ENCODE peak calls at places on chromosomes 16 and 17, in five cellular contexts. One of them, this sample, is unnamed.

GRCh38 chr16:64738321-64738960 is 383.4 kb downstream of the CDH11 start:
- DNase-seq in brain microvascular endothelial cell: peak
- DNase-seq in activated CD4-positive, alpha-beta T cell treated with anti-CD3 and anti-CD28 coated beads for 24 hours: no peak
- DNase-seq in lung microvascular endothelial cell: no peak
- DNase-seq in activated T-helper 1 cell treated with anti-CD3 and anti-CD28 coated beads, Interleukin-12 subunit alpha, Interleukin-12 subunit beta, Interleukin-2, Interleukin-4 antibody, amounts not matched to agents 30 ng/mL and 10 ng/mL and 1 ng/mL, durations not matched to agents 14 hours and 24 hours and 36 hours: no peak
- DNase-seq in this sample: no peak

GRCh38 chr16:75112281-75113045 is 4.1 kb downstream of the LDHD start:
- DNase-seq in lung microvascular endothelial cell: no peak
- DNase-seq in activated T-helper 1 cell treated with anti-CD3 and anti-CD28 coated beads, Interleukin-12 subunit alpha, Interleukin-12 subunit beta, Interleukin-2, Interleukin-4 antibody, amounts not matched to agents 30 ng/mL and 10 ng/mL and 1 ng/mL, durations not matched to agents 14 hours and 24 hours and 36 hours: no peak
- DNase-seq in activated CD4-positive, alpha-beta T cell treated with anti-CD3 and anti-CD28 coated beads for 24 hours: no peak
- DNase-seq in brain microvascular endothelial cell: no peak
- DNase-seq in this sample: no peak

GRCh38 chr16:24993722-24994686 is 21.2 kb downstream of the ARHGAP17 start:
- DNase-seq in brain microvascular endothelial cell: peak
- DNase-seq in lung microvascular endothelial cell: no peak
- DNase-seq in activated CD4-positive, alpha-beta T cell treated with anti-CD3 and anti-CD28 coated beads for 24 hours: no peak
- DNase-seq in activated T-helper 1 cell treated with anti-CD3 and anti-CD28 coated beads, Interleukin-12 subunit alpha, Interleukin-12 subunit beta, Interleukin-2, Interleukin-4 antibody, amounts not matched to agents 30 ng/mL and 10 ng/mL and 1 ng/mL, durations not matched to agents 14 hours and 24 hours and 36 hours: no peak
- DNase-seq in this sample: no peak

GRCh38 chr16:5604770-5605169 is 507.2 kb upstream of the EEF2KMT start:
- DNase-seq in activated T-helper 1 cell treated with anti-CD3 and anti-CD28 coated beads, Interleukin-12 subunit alpha, Interleukin-12 subunit beta, Interleukin-2, Interleukin-4 antibody, amounts not matched to agents 30 ng/mL and 10 ng/mL and 1 ng/mL, durations not matched to agents 14 hours and 24 hours and 36 hours: no peak
- DNase-seq in brain microvascular endothelial cell: no peak
- DNase-seq in lung microvascular endothelial cell: no peak
- DNase-seq in activated CD4-positive, alpha-beta T cell treated with anti-CD3 and anti-CD28 coated beads for 24 hours: no peak
- DNase-seq in this sample: no peak

GRCh38 chr16:8182761-8183160 is 407.6 kb downstream of the TMEM114 start:
- DNase-seq in activated CD4-positive, alpha-beta T cell treated with anti-CD3 and anti-CD28 coated beads for 24 hours: no peak
- DNase-seq in lung microvascular endothelial cell: no peak
- DNase-seq in activated T-helper 1 cell treated with anti-CD3 and anti-CD28 coated beads, Interleukin-12 subunit alpha, Interleukin-12 subunit beta, Interleukin-2, Interleukin-4 antibody, amounts not matched to agents 30 ng/mL and 10 ng/mL and 1 ng/mL, durations not matched to agents 14 hours and 24 hours and 36 hours: no peak
- DNase-seq in brain microvascular endothelial cell: no peak
- DNase-seq in this sample: no peak

GRCh38 chr16:14608111-14608566 is 21.9 kb downstream of the PARN start:
- DNase-seq in lung microvascular endothelial cell: no peak
- DNase-seq in activated CD4-positive, alpha-beta T cell treated with anti-CD3 and anti-CD28 coated beads for 24 hours: no peak
- DNase-seq in brain microvascular endothelial cell: no peak
- DNase-seq in activated T-helper 1 cell treated with anti-CD3 and anti-CD28 coated beads, Interleukin-12 subunit alpha, Interleukin-12 subunit beta, Interleukin-2, Interleukin-4 antibody, amounts not matched to agents 30 ng/mL and 10 ng/mL and 1 ng/mL, durations not matched to agents 14 hours and 24 hours and 36 hours: no peak
- DNase-seq in this sample: no peak

GRCh38 chr17:56700919-56701420 is 107.5 kb downstream of the NOG start:
- DNase-seq in activated CD4-positive, alpha-beta T cell treated with anti-CD3 and anti-CD28 coated beads for 24 hours: no peak
- DNase-seq in brain microvascular endothelial cell: no peak
- DNase-seq in lung microvascular endothelial cell: no peak
- DNase-seq in activated T-helper 1 cell treated with anti-CD3 and anti-CD28 coated beads, Interleukin-12 subunit alpha, Interleukin-12 subunit beta, Interleukin-2, Interleukin-4 antibody, amounts not matched to agents 30 ng/mL and 10 ng/mL and 1 ng/mL, durations not matched to agents 14 hours and 24 hours and 36 hours: no peak
- DNase-seq in this sample: no peak

GRCh38 chr17:82463881-82464566 is 5.5 kb downstream of the NARF start:
- DNase-seq in lung microvascular endothelial cell: peak
- DNase-seq in activated CD4-positive, alpha-beta T cell treated with anti-CD3 and anti-CD28 coated beads for 24 hours: no peak
- DNase-seq in brain microvascular endothelial cell: no peak
- DNase-seq in activated T-helper 1 cell treated with anti-CD3 and anti-CD28 coated beads, Interleukin-12 subunit alpha, Interleukin-12 subunit beta, Interleukin-2, Interleukin-4 antibody, amounts not matched to agents 30 ng/mL and 10 ng/mL and 1 ng/mL, durations not matched to agents 14 hours and 24 hours and 36 hours: no peak
- DNase-seq in this sample: no peak

GRCh38 chr17:65572581-65573282 is 11.3 kb upstream of the AXIN2 start:
- DNase-seq in activated CD4-positive, alpha-beta T cell treated with anti-CD3 and anti-CD28 coated beads for 24 hours: no peak
- DNase-seq in activated T-helper 1 cell treated with anti-CD3 and anti-CD28 coated beads, Interleukin-12 subunit alpha, Interleukin-12 subunit beta, Interleukin-2, Interleukin-4 antibody, amounts not matched to agents 30 ng/mL and 10 ng/mL and 1 ng/mL, durations not matched to agents 14 hours and 24 hours and 36 hours: no peak
- DNase-seq in brain microvascular endothelial cell: no peak
- DNase-seq in lung microvascular endothelial cell: no peak
- DNase-seq in this sample: no peak

GRCh38 chr17:57747221-57748017 is 2.3 kb upstream of the CCDC182 start:
- DNase-seq in brain microvascular endothelial cell: peak
- DNase-seq in activated CD4-positive, alpha-beta T cell treated with anti-CD3 and anti-CD28 coated beads for 24 hours: no peak
- DNase-seq in activated T-helper 1 cell treated with anti-CD3 and anti-CD28 coated beads, Interleukin-12 subunit alpha, Interleukin-12 subunit beta, Interleukin-2, Interleukin-4 antibody, amounts not matched to agents 30 ng/mL and 10 ng/mL and 1 ng/mL, durations not matched to agents 14 hours and 24 hours and 36 hours: peak
- DNase-seq in lung microvascular endothelial cell: peak
- DNase-seq in this sample: no peak

GRCh38 chr17:27318228-27318627 is 24.3 kb downstream of the WSB1 start:
- DNase-seq in brain microvascular endothelial cell: no peak
- DNase-seq in lung microvascular endothelial cell: peak
- DNase-seq in activated T-helper 1 cell treated with anti-CD3 and anti-CD28 coated beads, Interleukin-12 subunit alpha, Interleukin-12 subunit beta, Interleukin-2, Interleukin-4 antibody, amounts not matched to agents 30 ng/mL and 10 ng/mL and 1 ng/mL, durations not matched to agents 14 hours and 24 hours and 36 hours: no peak
- DNase-seq in activated CD4-positive, alpha-beta T cell treated with anti-CD3 and anti-CD28 coated beads for 24 hours: no peak
- DNase-seq in this sample: no peak

GRCh38 chr16:51085271-51085670 is 65.8 kb downstream of the SALL1 start:
- DNase-seq in lung microvascular endothelial cell: no peak
- DNase-seq in activated CD4-positive, alpha-beta T cell treated with anti-CD3 and anti-CD28 coated beads for 24 hours: no peak
- DNase-seq in brain microvascular endothelial cell: no peak
- DNase-seq in activated T-helper 1 cell treated with anti-CD3 and anti-CD28 coated beads, Interleukin-12 subunit alpha, Interleukin-12 subunit beta, Interleukin-2, Interleukin-4 antibody, amounts not matched to agents 30 ng/mL and 10 ng/mL and 1 ng/mL, durations not matched to agents 14 hours and 24 hours and 36 hours: no peak
- DNase-seq in this sample: no peak

GRCh38 chr16:57966133-57966805 is 4.7 kb downstream of the CNGB1 start:
- DNase-seq in activated T-helper 1 cell treated with anti-CD3 and anti-CD28 coated beads, Interleukin-12 subunit alpha, Interleukin-12 subunit beta, Interleukin-2, Interleukin-4 antibody, amounts not matched to agents 30 ng/mL and 10 ng/mL and 1 ng/mL, durations not matched to agents 14 hours and 24 hours and 36 hours: no peak
- DNase-seq in brain microvascular endothelial cell: no peak
- DNase-seq in activated CD4-positive, alpha-beta T cell treated with anti-CD3 and anti-CD28 coated beads for 24 hours: no peak
- DNase-seq in lung microvascular endothelial cell: no peak
- DNase-seq in this sample: no peak

GRCh38 chr17:43673516-43674323 is 12.0 kb upstream of the MEOX1 start:
- DNase-seq in lung microvascular endothelial cell: peak
- DNase-seq in activated CD4-positive, alpha-beta T cell treated with anti-CD3 and anti-CD28 coated beads for 24 hours: peak
- DNase-seq in activated T-helper 1 cell treated with anti-CD3 and anti-CD28 coated beads, Interleukin-12 subunit alpha, Interleukin-12 subunit beta, Interleukin-2, Interleukin-4 antibody, amounts not matched to agents 30 ng/mL and 10 ng/mL and 1 ng/mL, durations not matched to agents 14 hours and 24 hours and 36 hours: peak
- DNase-seq in brain microvascular endothelial cell: peak
- DNase-seq in this sample: no peak

GRCh38 chr17:69388791-69389442 is 25.6 kb upstream of the MAP2K6 start:
- DNase-seq in lung microvascular endothelial cell: no peak
- DNase-seq in activated T-helper 1 cell treated with anti-CD3 and anti-CD28 coated beads, Interleukin-12 subunit alpha, Interleukin-12 subunit beta, Interleukin-2, Interleukin-4 antibody, amounts not matched to agents 30 ng/mL and 10 ng/mL and 1 ng/mL, durations not matched to agents 14 hours and 24 hours and 36 hours: no peak
- DNase-seq in brain microvascular endothelial cell: no peak
- DNase-seq in activated CD4-positive, alpha-beta T cell treated with anti-CD3 and anti-CD28 coated beads for 24 hours: no peak
- DNase-seq in this sample: no peak

GRCh38 chr16:79264237-79265104 is 336.1 kb downstream of the MAF start:
- DNase-seq in lung microvascular endothelial cell: no peak
- DNase-seq in activated CD4-positive, alpha-beta T cell treated with anti-CD3 and anti-CD28 coated beads for 24 hours: no peak
- DNase-seq in activated T-helper 1 cell treated with anti-CD3 and anti-CD28 coated beads, Interleukin-12 subunit alpha, Interleukin-12 subunit beta, Interleukin-2, Interleukin-4 antibody, amounts not matched to agents 30 ng/mL and 10 ng/mL and 1 ng/mL, durations not matched to agents 14 hours and 24 hours and 36 hours: no peak
- DNase-seq in brain microvascular endothelial cell: no peak
- DNase-seq in this sample: no peak

GRCh38 chr17:67011527-67012175 is 32.7 kb upstream of the CACNG1 start:
- DNase-seq in lung microvascular endothelial cell: no peak
- DNase-seq in activated T-helper 1 cell treated with anti-CD3 and anti-CD28 coated beads, Interleukin-12 subunit alpha, Interleukin-12 subunit beta, Interleukin-2, Interleukin-4 antibody, amounts not matched to agents 30 ng/mL and 10 ng/mL and 1 ng/mL, durations not matched to agents 14 hours and 24 hours and 36 hours: no peak
- DNase-seq in activated CD4-positive, alpha-beta T cell treated with anti-CD3 and anti-CD28 coated beads for 24 hours: no peak
- DNase-seq in brain microvascular endothelial cell: no peak
- DNase-seq in this sample: no peak

GRCh38 chr17:1931759-1932579 is 93.2 kb downstream of the RTN4RL1 start:
- DNase-seq in lung microvascular endothelial cell: no peak
- DNase-seq in brain microvascular endothelial cell: no peak
- DNase-seq in activated CD4-positive, alpha-beta T cell treated with anti-CD3 and anti-CD28 coated beads for 24 hours: no peak
- DNase-seq in activated T-helper 1 cell treated with anti-CD3 and anti-CD28 coated beads, Interleukin-12 subunit alpha, Interleukin-12 subunit beta, Interleukin-2, Interleukin-4 antibody, amounts not matched to agents 30 ng/mL and 10 ng/mL and 1 ng/mL, durations not matched to agents 14 hours and 24 hours and 36 hours: no peak
- DNase-seq in this sample: no peak

GRCh38 chr17:78396436-78397335 is 18.2 kb downstream of the PGS1 start:
- DNase-seq in brain microvascular endothelial cell: peak
- DNase-seq in activated T-helper 1 cell treated with anti-CD3 and anti-CD28 coated beads, Interleukin-12 subunit alpha, Interleukin-12 subunit beta, Interleukin-2, Interleukin-4 antibody, amounts not matched to agents 30 ng/mL and 10 ng/mL and 1 ng/mL, durations not matched to agents 14 hours and 24 hours and 36 hours: no peak
- DNase-seq in activated CD4-positive, alpha-beta T cell treated with anti-CD3 and anti-CD28 coated beads for 24 hours: no peak
- DNase-seq in lung microvascular endothelial cell: no peak
- DNase-seq in this sample: no peak

GRCh38 chr17:82217120-82217529 is 4.5 kb upstream of the CCDC57 start:
- DNase-seq in brain microvascular endothelial cell: no peak
- DNase-seq in activated CD4-positive, alpha-beta T cell treated with anti-CD3 and anti-CD28 coated beads for 24 hours: no peak
- DNase-seq in lung microvascular endothelial cell: no peak
- DNase-seq in activated T-helper 1 cell treated with anti-CD3 and anti-CD28 coated beads, Interleukin-12 subunit alpha, Interleukin-12 subunit beta, Interleukin-2, Interleukin-4 antibody, amounts not matched to agents 30 ng/mL and 10 ng/mL and 1 ng/mL, durations not matched to agents 14 hours and 24 hours and 36 hours: no peak
- DNase-seq in this sample: no peak

GRCh38 chr16:15907863-15908478 is 19.6 kb upstream of the CEP20 start:
- DNase-seq in activated T-helper 1 cell treated with anti-CD3 and anti-CD28 coated beads, Interleukin-12 subunit alpha, Interleukin-12 subunit beta, Interleukin-2, Interleukin-4 antibody, amounts not matched to agents 30 ng/mL and 10 ng/mL and 1 ng/mL, durations not matched to agents 14 hours and 24 hours and 36 hours: peak
- DNase-seq in brain microvascular endothelial cell: peak
- DNase-seq in lung microvascular endothelial cell: peak
- DNase-seq in activated CD4-positive, alpha-beta T cell treated with anti-CD3 and anti-CD28 coated beads for 24 hours: peak
- DNase-seq in this sample: no peak

GRCh38 chr17:1060991-1061390 is 64.1 kb downstream of the TIMM22 start:
- DNase-seq in brain microvascular endothelial cell: peak
- DNase-seq in activated CD4-positive, alpha-beta T cell treated with anti-CD3 and anti-CD28 coated beads for 24 hours: peak
- DNase-seq in activated T-helper 1 cell treated with anti-CD3 and anti-CD28 coated beads, Interleukin-12 subunit alpha, Interleukin-12 subunit beta, Interleukin-2, Interleukin-4 antibody, amounts not matched to agents 30 ng/mL and 10 ng/mL and 1 ng/mL, durations not matched to agents 14 hours and 24 hours and 36 hours: no peak
- DNase-seq in lung microvascular endothelial cell: peak
- DNase-seq in this sample: no peak

This sample was measured in esophagus squamous epithelium.